ENCODE peak calls at places on chromosomes 2 and 18, in five cellular contexts. One of them, this sample, is unnamed.

GRCh38 chr2:138974651-138975050 is 194.5 kb upstream of the NXPH2 start:
- DNase-seq in uterus: no peak
- DNase-seq in CD4-positive, alpha-beta T cell: no peak
- DNase-seq in CD8-positive, alpha-beta T cell: no peak
- DNase-seq in HCT116: no peak
- DNase-seq in this sample: no peak

GRCh38 chr2:127649684-127650040 is 3.7 kb downstream of the GPR17 start:
- DNase-seq in uterus: peak; percentile 85
- DNase-seq in CD4-positive, alpha-beta T cell: peak; percentile 86
- DNase-seq in CD8-positive, alpha-beta T cell: peak; percentile 80
- DNase-seq in HCT116: peak; percentile 72
- DNase-seq in this sample: peak; percentile 49

GRCh38 chr2:134450114-134450513 is 196.2 kb downstream of the MGAT5 start:
- DNase-seq in uterus: no peak
- DNase-seq in CD4-positive, alpha-beta T cell: no peak
- DNase-seq in CD8-positive, alpha-beta T cell: no peak
- DNase-seq in HCT116: no peak
- DNase-seq in this sample: no peak

GRCh38 chr2:27885246-27885645 is 4.9 kb downstream of the RBKS start:
- DNase-seq in uterus: no peak
- DNase-seq in CD4-positive, alpha-beta T cell: no peak
- DNase-seq in CD8-positive, alpha-beta T cell: no peak
- DNase-seq in HCT116: no peak
- DNase-seq in this sample: no peak

GRCh38 chr2:157296958-157297357 is 28.7 kb downstream of the ERMN start:
- DNase-seq in uterus: no peak
- DNase-seq in CD4-positive, alpha-beta T cell: no peak
- DNase-seq in CD8-positive, alpha-beta T cell: no peak
- DNase-seq in HCT116: no peak
- DNase-seq in this sample: no peak

GRCh38 chr2:218273908-218274249 is 3.6 kb downstream of the PNKD start:
- DNase-seq in uterus: no peak
- DNase-seq in CD4-positive, alpha-beta T cell: no peak
- DNase-seq in CD8-positive, alpha-beta T cell: no peak
- DNase-seq in HCT116: no peak
- DNase-seq in this sample: no peak

GRCh38 chr2:73113634-73113958 is 848 bp upstream of the RAB11FIP5 start:
- DNase-seq in uterus: no peak
- DNase-seq in CD4-positive, alpha-beta T cell: no peak
- DNase-seq in CD8-positive, alpha-beta T cell: no peak
- DNase-seq in HCT116: no peak
- DNase-seq in this sample: no peak

GRCh38 chr2:199460101-199460671 is 2.4 kb upstream of the SATB2 start:
- DNase-seq in uterus: no peak
- DNase-seq in CD4-positive, alpha-beta T cell: no peak
- DNase-seq in CD8-positive, alpha-beta T cell: no peak
- DNase-seq in HCT116: peak; percentile 22
- DNase-seq in this sample: no peak

GRCh38 chr2:219405958-219406860 is 12.0 kb upstream of the DES start:
- DNase-seq in uterus: no peak
- DNase-seq in CD4-positive, alpha-beta T cell: no peak
- DNase-seq in CD8-positive, alpha-beta T cell: no peak
- DNase-seq in HCT116: no peak
- DNase-seq in this sample: no peak
- H3K27ac ChIP-seq in uterus: peak overlapping the region; percentile 90
- H3K27ac ChIP-seq in CD4-positive, alpha-beta T cell: no peak overlapping the region
- H3K27ac ChIP-seq in CD8-positive, alpha-beta T cell: no peak overlapping the region
- H3K27ac ChIP-seq in HCT116: no peak overlapping the region
- H3K27ac ChIP-seq in this sample: no peak overlapping the region

GRCh38 chr2:216131175-216131926 is 22.2 kb downstream of the XRCC5 start:
- DNase-seq in uterus: no peak
- DNase-seq in CD4-positive, alpha-beta T cell: no peak
- DNase-seq in CD8-positive, alpha-beta T cell: no peak
- DNase-seq in HCT116: no peak
- DNase-seq in this sample: no peak
- H3K27ac ChIP-seq in uterus: no peak overlapping the region
- H3K27ac ChIP-seq in CD4-positive, alpha-beta T cell: no peak overlapping the region
- H3K27ac ChIP-seq in CD8-positive, alpha-beta T cell: no peak overlapping the region
- H3K27ac ChIP-seq in HCT116: no peak overlapping the region
- H3K27ac ChIP-seq in this sample: no peak overlapping the region

GRCh38 chr2:71070294-71071025 is 2.0 kb downstream of the NAGK start:
- DNase-seq in uterus: no peak
- DNase-seq in CD4-positive, alpha-beta T cell: no peak
- DNase-seq in CD8-positive, alpha-beta T cell: no peak
- DNase-seq in HCT116: peak; percentile 19
- DNase-seq in this sample: no peak

GRCh38 chr2:71067567-71068217 is 756 bp upstream of the NAGK start:
- DNase-seq in uterus: no peak
- DNase-seq in CD4-positive, alpha-beta T cell: no peak
- DNase-seq in CD8-positive, alpha-beta T cell: no peak
- DNase-seq in HCT116: no peak
- DNase-seq in this sample: no peak

GRCh38 chr2:71068218-71069035 is at the start of gene NAGK:
- DNase-seq in uterus: peak; percentile 95
- DNase-seq in CD4-positive, alpha-beta T cell: peak; percentile 94
- DNase-seq in CD8-positive, alpha-beta T cell: peak; percentile 98
- DNase-seq in HCT116: peak; percentile 82
- DNase-seq in this sample: peak; percentile 94

GRCh38 chr2:71071681-71072398 is 3.4 kb downstream of the NAGK start:
- DNase-seq in uterus: no peak
- DNase-seq in CD4-positive, alpha-beta T cell: peak; percentile 32
- DNase-seq in CD8-positive, alpha-beta T cell: peak; percentile 64
- DNase-seq in HCT116: no peak
- DNase-seq in this sample: peak; percentile 11

DNA sequence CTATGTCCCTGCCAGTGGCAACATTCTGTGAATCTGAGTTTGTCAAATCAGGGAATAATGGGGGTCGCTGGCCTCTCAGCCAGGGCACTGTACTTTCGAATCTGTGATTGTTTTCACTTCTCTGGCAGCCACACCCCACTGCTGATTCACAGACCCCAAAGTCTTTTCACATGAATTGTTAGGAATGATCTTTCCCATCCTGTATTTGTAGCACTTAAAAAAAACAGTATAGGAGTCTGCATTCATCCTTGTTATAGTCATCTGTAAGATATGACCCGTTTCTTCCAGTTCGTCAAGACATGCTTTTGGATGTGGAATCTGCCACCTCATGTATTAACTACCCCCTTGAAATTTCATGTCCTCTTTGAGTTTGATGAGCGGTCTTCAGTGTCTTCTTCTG is 928 bp downstream of the NAGK start:
- DNase-seq in uterus: no peak
- DNase-seq in CD4-positive, alpha-beta T cell: no peak
- DNase-seq in CD8-positive, alpha-beta T cell: no peak
- DNase-seq in HCT116: no peak
- DNase-seq in this sample: no peak
- H3K27ac ChIP-seq in uterus: no peak overlapping the region
- H3K27ac ChIP-seq in CD4-positive, alpha-beta T cell: peak overlapping the region; percentile 91
- H3K27ac ChIP-seq in CD8-positive, alpha-beta T cell: peak overlapping the region; percentile 86
- H3K27ac ChIP-seq in HCT116: no peak overlapping the region
- H3K27ac ChIP-seq in this sample: peak overlapping the region; percentile 97

GRCh38 chr2:20422679-20423271 is 24.1 kb upstream of the RHOB start:
- DNase-seq in uterus: peak; percentile 39
- DNase-seq in CD4-positive, alpha-beta T cell: no peak
- DNase-seq in CD8-positive, alpha-beta T cell: no peak
- DNase-seq in HCT116: no peak
- DNase-seq in this sample: peak; percentile 37
- H3K27ac ChIP-seq in uterus: peak overlapping the region; percentile 66
- H3K27ac ChIP-seq in CD4-positive, alpha-beta T cell: no peak overlapping the region
- H3K27ac ChIP-seq in CD8-positive, alpha-beta T cell: no peak overlapping the region
- H3K27ac ChIP-seq in HCT116: no peak overlapping the region
- H3K27ac ChIP-seq in this sample: no peak overlapping the region

DNA sequence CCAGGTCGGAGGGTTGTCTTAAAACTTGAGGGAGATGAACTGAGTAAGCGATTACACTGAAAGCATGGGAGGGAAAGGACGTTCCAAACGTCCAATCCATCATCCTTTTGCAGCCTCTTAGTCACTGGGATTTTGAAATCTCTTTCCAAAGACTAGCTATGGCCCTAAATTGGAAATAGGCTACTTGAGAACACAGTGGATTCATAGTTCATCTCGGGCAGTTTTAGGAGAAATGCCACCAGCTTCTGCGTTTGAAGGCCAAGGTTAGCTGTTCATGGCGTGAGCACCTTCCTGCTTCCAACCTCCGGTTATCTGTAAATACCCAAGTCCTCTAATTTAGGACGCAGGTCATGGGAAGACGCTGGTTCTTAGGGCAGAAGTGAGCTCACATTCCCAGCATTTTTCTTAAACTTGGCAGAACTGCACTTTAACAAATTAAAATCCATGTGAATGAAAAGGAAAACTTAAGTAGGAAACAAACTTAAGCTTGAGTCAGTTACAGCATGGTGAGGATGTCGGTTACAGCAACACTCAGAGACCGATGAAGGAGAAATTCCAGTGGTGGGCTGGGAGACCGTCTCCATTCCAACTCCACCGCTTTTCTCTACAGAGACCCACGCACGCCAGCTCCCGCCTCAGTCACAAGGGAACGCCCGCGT is 692 bp upstream of the EML6 start:
- DNase-seq in uterus: no peak
- DNase-seq in CD4-positive, alpha-beta T cell: no peak
- DNase-seq in CD8-positive, alpha-beta T cell: no peak
- DNase-seq in HCT116: peak; percentile 0
- DNase-seq in this sample: no peak
- H3K27ac ChIP-seq in uterus: peak overlapping the region; percentile 69
- H3K27ac ChIP-seq in CD4-positive, alpha-beta T cell: no peak overlapping the region
- H3K27ac ChIP-seq in CD8-positive, alpha-beta T cell: peak overlapping the region; percentile 37
- H3K27ac ChIP-seq in HCT116: peak overlapping the region; percentile 9
- H3K27ac ChIP-seq in this sample: peak overlapping the region; percentile 69

DNA sequence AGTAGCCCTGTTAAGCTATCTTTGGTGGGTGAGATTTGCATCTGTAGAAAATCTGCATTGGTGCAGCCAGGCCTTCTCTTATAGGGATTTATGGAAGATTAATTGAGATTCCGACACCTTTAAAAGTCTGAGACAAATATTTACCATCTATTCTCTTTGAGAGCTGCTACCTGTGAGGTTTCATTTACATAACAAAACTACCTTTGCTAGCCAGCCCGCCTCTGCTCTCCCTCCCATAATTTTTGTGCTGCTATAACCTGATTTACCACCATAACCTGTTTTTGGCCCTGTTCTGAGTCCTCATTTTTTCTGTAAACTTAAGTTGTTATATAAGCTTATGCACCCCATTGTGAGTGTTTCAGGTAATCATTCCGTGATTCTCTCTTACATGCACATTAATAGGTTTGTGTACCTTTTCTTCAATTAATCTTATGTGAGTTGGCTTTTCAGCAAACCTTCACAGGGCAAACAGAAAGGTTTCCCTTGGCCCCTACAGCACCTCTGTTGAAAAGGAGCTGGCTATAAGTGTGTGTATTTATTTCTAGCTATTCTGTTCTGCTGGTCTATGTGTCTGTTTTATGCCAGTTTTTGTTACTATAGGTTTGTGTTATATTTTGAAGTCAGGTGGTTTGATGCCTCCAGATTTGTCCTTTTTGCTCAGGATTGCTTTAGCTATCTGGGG is 114.9 kb upstream of the XIRP2 start:
- DNase-seq in uterus: no peak
- DNase-seq in CD4-positive, alpha-beta T cell: no peak
- DNase-seq in CD8-positive, alpha-beta T cell: no peak
- DNase-seq in HCT116: no peak
- DNase-seq in this sample: no peak
- H3K27ac ChIP-seq in uterus: no peak overlapping the region
- H3K27ac ChIP-seq in CD4-positive, alpha-beta T cell: no peak overlapping the region
- H3K27ac ChIP-seq in CD8-positive, alpha-beta T cell: no peak overlapping the region
- H3K27ac ChIP-seq in HCT116: no peak overlapping the region
- H3K27ac ChIP-seq in this sample: no peak overlapping the region

GRCh38 chr2:207990784-207991183 is 34.5 kb downstream of the PLEKHM3 start:
- DNase-seq in uterus: no peak
- DNase-seq in CD4-positive, alpha-beta T cell: no peak
- DNase-seq in CD8-positive, alpha-beta T cell: no peak
- DNase-seq in HCT116: no peak
- DNase-seq in this sample: no peak
- H3K27ac ChIP-seq in uterus: no peak overlapping the region
- H3K27ac ChIP-seq in CD4-positive, alpha-beta T cell: no peak overlapping the region
- H3K27ac ChIP-seq in CD8-positive, alpha-beta T cell: no peak overlapping the region
- H3K27ac ChIP-seq in HCT116: no peak overlapping the region
- H3K27ac ChIP-seq in this sample: no peak overlapping the region

GRCh38 chr2:70124983-70125480 is 37.8 kb downstream of the PCBP1 start:
- DNase-seq in uterus: peak; percentile 71
- DNase-seq in CD4-positive, alpha-beta T cell: peak; percentile 57
- DNase-seq in CD8-positive, alpha-beta T cell: peak; percentile 72
- DNase-seq in HCT116: no peak
- DNase-seq in this sample: no peak

GRCh38 chr2:70132244-70133126 is 45.2 kb downstream of the PCBP1 start:
- DNase-seq in uterus: peak; percentile 48
- DNase-seq in CD4-positive, alpha-beta T cell: no peak
- DNase-seq in CD8-positive, alpha-beta T cell: peak; percentile 59
- DNase-seq in HCT116: no peak
- DNase-seq in this sample: peak; percentile 72

GRCh38 chr2:70123829-70124117 is 36.5 kb downstream of the PCBP1 start:
- DNase-seq in uterus: no peak
- DNase-seq in CD4-positive, alpha-beta T cell: no peak
- DNase-seq in CD8-positive, alpha-beta T cell: no peak
- DNase-seq in HCT116: no peak
- DNase-seq in this sample: no peak

GRCh38 chr2:70125498-70125898 is 38.2 kb downstream of the PCBP1 start:
- DNase-seq in uterus: no peak
- DNase-seq in CD4-positive, alpha-beta T cell: no peak
- DNase-seq in CD8-positive, alpha-beta T cell: no peak
- DNase-seq in HCT116: no peak
- DNase-seq in this sample: no peak

DNA sequence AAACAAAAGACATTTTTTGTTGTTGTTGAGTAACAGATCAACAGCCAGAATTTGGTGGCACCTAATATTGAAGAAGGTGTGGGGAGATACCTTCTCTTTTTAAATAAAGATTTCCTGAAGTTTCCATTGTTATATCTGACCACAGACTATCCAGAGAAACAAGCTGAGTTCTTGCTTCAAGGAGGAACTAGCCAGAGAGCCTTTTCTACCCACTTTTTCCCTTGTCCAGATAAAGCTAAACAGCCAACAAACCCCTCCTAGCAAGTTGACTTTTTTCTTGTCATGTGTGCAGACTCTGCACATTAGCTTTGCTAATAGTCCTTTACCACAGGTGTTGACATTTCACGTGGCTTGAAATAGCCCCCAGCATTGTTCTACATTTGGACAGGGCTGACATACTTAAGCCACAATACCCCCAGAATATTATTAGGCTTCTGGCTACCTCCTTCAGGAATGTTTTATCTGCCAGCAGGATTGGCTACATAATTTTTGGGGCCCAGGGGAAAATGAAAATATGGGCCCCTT is 40.7 kb downstream of the PCBP1 start:
- DNase-seq in uterus: no peak
- DNase-seq in CD4-positive, alpha-beta T cell: no peak
- DNase-seq in CD8-positive, alpha-beta T cell: no peak
- DNase-seq in HCT116: no peak
- DNase-seq in this sample: no peak
- H3K27ac ChIP-seq in uterus: no peak overlapping the region
- H3K27ac ChIP-seq in CD4-positive, alpha-beta T cell: no peak overlapping the region
- H3K27ac ChIP-seq in CD8-positive, alpha-beta T cell: no peak overlapping the region
- H3K27ac ChIP-seq in HCT116: no peak overlapping the region
- H3K27ac ChIP-seq in this sample: no peak overlapping the region

GRCh38 chr18:56166914-56167313 is 471.5 kb downstream of the TXNL1 start:
- DNase-seq in uterus: no peak
- DNase-seq in CD4-positive, alpha-beta T cell: no peak
- DNase-seq in CD8-positive, alpha-beta T cell: no peak
- DNase-seq in HCT116: no peak
- DNase-seq in this sample: no peak
- H3K27ac ChIP-seq in uterus: peak overlapping the region; percentile 79
- H3K27ac ChIP-seq in CD4-positive, alpha-beta T cell: no peak overlapping the region
- H3K27ac ChIP-seq in CD8-positive, alpha-beta T cell: no peak overlapping the region
- H3K27ac ChIP-seq in HCT116: no peak overlapping the region
- H3K27ac ChIP-seq in this sample: no peak overlapping the region

This sample was measured in substantia nigra.